ENCODE peak calls at places on chromosomes 3 and 15, in four cellular contexts. I is tibial artery, P is heart right ventricle, G is neuronal stem cell. O is an unnamed sample.

GRCh38 chr3:58998476-58999117 is 51.2 kb downstream of the CFAP20DC start:
- DNase-seq in I (no peak), P (no peak), G (no peak), O (peak; percentile 96)

GRCh38 chr3:111152506-111152905 is 80.9 kb downstream of the NECTIN3 start:
- DNase-seq in I (no peak), P (no peak), G (no peak), O (peak; percentile 6)

GRCh38 chr15:44296625-44297524 is 8.4 kb downstream of the GOLM2 start:
- DNase-seq in I (no peak), P (no peak), G (no peak), O (peak; percentile 71)

GRCh38 chr15:50907866-50908208 is 646 bp upstream of the AP4E1 start:
- DNase-seq in I (no peak), P (no peak), G (no peak), O (no peak)

GRCh38 chr3:81931265-81931664 is 169.8 kb upstream of the GBE1 start:
- DNase-seq in I (no peak), P (no peak), G (no peak), O (no peak)

GRCh38 chr3:57952208-57952631 is 56.0 kb upstream of the FLNB start:
- DNase-seq in I (peak; percentile 90), P (peak; percentile 85), G (no peak), O (peak; percentile 99)

GRCh38 chr3:193190387-193190786 is 50.6 kb upstream of the PLAAT1 start:
- DNase-seq in I (no peak), P (no peak), G (peak; percentile 52), O (peak; percentile 25)

GRCh38 chr3:193960485-193961172 is 175.3 kb upstream of the HES1 start:
- DNase-seq in I (no peak), P (peak; percentile 34), G (no peak), O (no peak)

GRCh38 chr15:59290311-59291213 is 82.1 kb downstream of the MYO1E start:
- DNase-seq in I (no peak), P (no peak), G (no peak), O (no peak)

GRCh38 chr15:43772624-43773023 is 4.1 kb downstream of the ELL3 start:
- DNase-seq in I (no peak), P (no peak), G (no peak), O (no peak)

GRCh38 chr3:36891651-36892268 is 53.1 kb downstream of the TRANK1 start:
- DNase-seq in I (no peak), P (peak; percentile 72), G (no peak), O (no peak)

GRCh38 chr15:64513823-64514222 is 53.4 kb downstream of the ZNF609 start:
- DNase-seq in I (no peak), P (no peak), G (no peak), O (no peak)

GRCh38 chr15:64515196-64515595 is 54.8 kb downstream of the ZNF609 start:
- DNase-seq in I (no peak), P (no peak), G (no peak), O (no peak)

GRCh38 chr15:64519897-64520296 is 59.5 kb downstream of the ZNF609 start:
- DNase-seq in I (no peak), P (no peak), G (no peak), O (no peak)

GRCh38 chr15:64521201-64521600 is 60.8 kb downstream of the ZNF609 start:
- DNase-seq in I (no peak), P (no peak), G (no peak), O (no peak)

GRCh38 chr15:64515825-64516224 is 55.4 kb downstream of the ZNF609 start:
- DNase-seq in I (no peak), P (no peak), G (no peak), O (no peak)
- H3K4me1 ChIP-seq in I (peaks cover 17% of the 10 kb centered on the region), P (no peaks in the 10 kb centered on the region), G (no peaks in the 10 kb centered on the region), O (no peaks in the 10 kb centered on the region)

DNA sequence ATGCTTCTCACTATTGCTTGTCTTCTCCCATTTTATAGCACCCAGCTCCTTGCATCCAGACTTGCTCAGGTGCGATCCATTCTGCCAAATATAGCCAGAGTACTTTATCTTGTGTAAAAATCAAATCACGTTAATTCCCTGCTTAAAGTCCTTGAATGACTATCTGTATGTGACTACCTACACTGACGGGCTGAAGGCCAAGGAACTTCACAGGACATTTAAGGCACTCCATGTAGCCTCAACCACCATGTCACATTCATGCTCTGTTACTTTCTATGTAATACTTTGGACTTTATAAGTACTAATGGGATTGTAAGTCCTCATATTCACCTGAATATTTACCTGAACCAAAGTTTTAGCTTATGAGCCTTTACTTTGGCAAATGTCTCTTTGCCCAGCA is 489.9 kb downstream of the MECOM start:
- DNase-seq in I (no peak), P (no peak), G (no peak), O (no peak)
- H3K27ac ChIP-seq in I (no peak overlapping the region), P (no peak overlapping the region), G (no peak overlapping the region), O (no peak overlapping the region)

GRCh38 chr3:48707157-48707556 is 9.9 kb downstream of the IP6K2 start:
- DNase-seq in I (no peak), P (no peak), G (no peak), O (no peak)

GRCh38 chr3:48708481-48708889 is 8.5 kb downstream of the IP6K2 start:
- DNase-seq in I (no peak), P (no peak), G (no peak), O (peak; percentile 66)

GRCh38 chr3:48709051-48709461 is 8.0 kb downstream of the IP6K2 start:
- DNase-seq in I (no peak), P (no peak), G (no peak), O (peak; percentile 48)

GRCh38 chr3:48715179-48715800 is 1.7 kb downstream of the IP6K2 start:
- DNase-seq in I (no peak), P (no peak), G (peak; percentile 45), O (peak; percentile 69)

DNA sequence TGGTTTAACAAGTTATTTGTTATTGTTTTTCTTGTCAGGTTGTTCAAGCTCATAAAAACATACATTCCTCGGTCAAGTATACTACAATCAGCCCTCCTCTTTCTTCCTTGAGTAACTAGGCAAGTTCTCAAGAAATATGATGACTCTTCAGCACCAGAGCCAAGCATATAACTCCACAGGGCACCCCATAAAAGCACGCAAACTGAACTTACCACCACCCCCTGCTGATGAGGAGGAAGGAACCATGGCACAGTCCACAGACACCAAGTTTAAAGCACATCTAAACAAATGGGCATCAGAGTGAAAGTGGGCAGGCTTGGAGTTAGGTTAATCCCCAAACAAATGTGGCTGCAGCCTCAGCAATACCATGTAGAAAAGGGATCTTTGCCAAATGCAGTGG is 5.3 kb downstream of the IP6K2 start:
- DNase-seq in I (no peak), P (no peak), G (no peak), O (no peak)
- H3K4me1 ChIP-seq in I (peaks cover 67% of the 10 kb centered on the region), P (peaks cover 4% of the 10 kb centered on the region), G (peaks cover 9% of the 10 kb centered on the region), O (peaks cover 8% of the 10 kb centered on the region)

GRCh38 chr3:27666277-27666676 is 55.8 kb downstream of the EOMES start:
- DNase-seq in I (no peak), P (no peak), G (peak; percentile 6), O (no peak)

GRCh38 chr3:27670619-27671018 is 51.5 kb downstream of the EOMES start:
- DNase-seq in I (no peak), P (no peak), G (no peak), O (no peak)

GRCh38 chr3:27667751-27668150 is 54.4 kb downstream of the EOMES start:
- DNase-seq in I (no peak), P (no peak), G (no peak), O (no peak)

GRCh38 chr3:27669505-27670085 is 52.5 kb downstream of the EOMES start:
- DNase-seq in I (no peak), P (no peak), G (no peak), O (peak; percentile 77)

GRCh38 chr3:27666708-27667107 is 55.4 kb downstream of the EOMES start:
- DNase-seq in I (peak; percentile 77), P (peak; percentile 47), G (peak; percentile 71), O (peak; percentile 76)
- H3K27ac ChIP-seq in I (no peak overlapping the region), P (no peak overlapping the region), G (no peak overlapping the region), O (no peak overlapping the region)

GRCh38 chr3:42519568-42519962 is 17.1 kb downstream of the VIPR1 start:
- DNase-seq in I (no peak), P (no peak), G (no peak), O (no peak)
- H3K4me1 ChIP-seq in I (peaks cover 31% of the 10 kb centered on the region), P (no peaks in the 10 kb centered on the region), G (no peaks in the 10 kb centered on the region), O (no peaks in the 10 kb centered on the region)

GRCh38 chr15:31977812-31978662 is 52.3 kb upstream of the CHRNA7 start:
- DNase-seq in I (no peak), P (peak; percentile 37), G (peak; percentile 65), O (peak; percentile 24)
- H3K27ac ChIP-seq in I (no peak overlapping the region), P (no peak overlapping the region), G (no peak overlapping the region), O (no peak overlapping the region)

O was measured in fibroblast of lung.